ENCODE peak calls at places on chromosomes 2 and 18, in ten cellular contexts. U is cerebellar nuclear complex; W is mucosa of descending colon; Z is erythroblast; F is MM.1S; K is substantia nigra; N is HuH-7.5; X is activated T-helper 1 cell treated with anti-CD3 and anti-CD28 coated beads, Interleukin-2, amount 50 U/mL, for 16 hours; I is type B pancreatic cell; M is iris pigment epithelial cell. A is an unnamed sample.

GRCh38 chr2:127650041-127650784 is 4.3 kb downstream of the GPR17 start:
- DNase-seq in X (no peak), I (no peak), M (no peak), K (no peak), F (no peak), U (no peak), Z (no peak), W (peak; percentile 47), N (no peak), A (no peak)

GRCh38 chr2:230893881-230894781 is 29.4 kb downstream of the ITM2C start:
- DNase-seq in Z (no peak), W (peak; percentile 55), N (no peak), K (no peak), M (no peak), U (no peak), X (no peak), I (no peak), F (peak; percentile 59), A (no peak)

GRCh38 chr2:140348826-140349225 is 1568.6 kb upstream of the NXPH2 start:
- DNase-seq in U (no peak), X (no peak), F (no peak), W (no peak), M (no peak), N (no peak), Z (no peak), K (no peak), I (no peak), A (no peak)

GRCh38 chr2:173021939-173022371 is 53.7 kb upstream of the MAP3K20 start:
- DNase-seq in W (no peak), K (no peak), U (no peak), I (no peak), Z (no peak), M (peak; percentile 45), N (peak; percentile 51), F (no peak), X (no peak), A (no peak)

GRCh38 chr2:205989291-205990071 is 96.5 kb downstream of the INO80D start:
- DNase-seq in F (no peak), Z (no peak), N (no peak), U (no peak), W (no peak), I (no peak), M (peak; percentile 15), X (no peak), K (no peak), A (peak; percentile 32)

GRCh38 chr18:9765505-9765904 is 57.4 kb downstream of the RAB31 start:
- DNase-seq in K (no peak), U (no peak), F (no peak), M (no peak), N (no peak), Z (no peak), W (no peak), I (no peak), X (no peak), A (no peak)

GRCh38 chr2:98458207-98458606 is 13.5 kb downstream of the INPP4A start:
- DNase-seq in U (no peak), Z (no peak), I (no peak), N (no peak), K (no peak), M (peak; percentile 57), X (no peak), W (no peak), F (peak; percentile 5), A (no peak)

GRCh38 chr2:64731746-64732145 is 78.0 kb upstream of the SERTAD2 start:
- DNase-seq in K (no peak), U (no peak), M (no peak), X (no peak), I (no peak), Z (no peak), W (no peak), N (no peak), F (no peak), A (no peak)

GRCh38 chr2:30807249-30807648 is at the start of gene CAPN13:
- DNase-seq in Z (no peak), M (no peak), X (no peak), I (no peak), N (no peak), W (peak; percentile 74), K (no peak), F (no peak), U (no peak), A (no peak)

GRCh38 chr2:203706403-203706802 is at the start of gene CD28:
- DNase-seq in F (peak; percentile 99), W (peak; percentile 87), Z (no peak), X (peak; percentile 73), M (no peak), K (no peak), N (no peak), I (no peak), U (no peak), A (no peak)

GRCh38 chr2:203510256-203510940 is 24.7 kb downstream of the RAPH1 start:
- DNase-seq in N (no peak), F (no peak), W (no peak), U (no peak), X (no peak), I (no peak), Z (no peak), M (no peak), K (no peak), A (no peak)

GRCh38 chr2:180033993-180034894 is 27.1 kb upstream of the CWC22 start:
- DNase-seq in N (no peak), X (no peak), M (peak; percentile 83), Z (no peak), U (no peak), K (no peak), W (no peak), I (no peak), F (peak; percentile 75), A (no peak)

GRCh38 chr2:149329470-149330126 is 789 bp upstream of the LYPD6 start:
- DNase-seq in I (peak; percentile 77), N (peak; percentile 85), U (no peak), F (peak; percentile 13), K (no peak), X (no peak), Z (no peak), M (peak; percentile 43), W (peak; percentile 75), A (peak; percentile 50)